ENCODE peak calls at places on chromosomes 16 and 17, in eight cellular contexts. E is activated CD8-positive, alpha-beta T cell treated with anti-CD3 and anti-CD28 coated beads, Interleukin-2, amount 10 ng/mL, durations not matched to agents 7 days and 5 days; R is NB4; K is stimulated activated CD4-positive, alpha-beta T cell treated with anti-CD3 and anti-CD28 coated beads, Interleukin-4, amount 100 ng/mL, for 48 hours; O is EL; C is fibroblast of mammary gland; N is NT2/D1; A is NCI-H460. B is an unnamed sample.

GRCh38 chr16:68508641-68509240 is 30.4 kb upstream of the ZFP90 start:
- DNase-seq in E (no peak), R (no peak), K (no peak), O (no peak), C (no peak), N (no peak), A (no peak), B (no peak)

GRCh38 chr17:63407741-63408330 is 38.3 kb downstream of the CYB561 start:
- DNase-seq in E (no peak), R (no peak), K (no peak), O (no peak), C (no peak), N (no peak), A (no peak), B (no peak)

GRCh38 chr17:49333806-49334205 is 28.2 kb downstream of the ZNF652 start:
- DNase-seq in E (no peak), R (peak; percentile 27), K (no peak), O (no peak), C (peak; percentile 26), N (no peak), A (no peak), B (no peak)

GRCh38 chr17:51046527-51047384 is 73.9 kb downstream of the SPAG9 start:
- DNase-seq in E (no peak), R (peak; percentile 28), K (no peak), O (peak; percentile 81), C (peak; percentile 92), N (peak; percentile 71), A (no peak), B (peak; percentile 97)

GRCh38 chr17:83152745-83153611 is 73.6 kb downstream of the METRNL start:
- DNase-seq in E (no peak), R (no peak), K (no peak), O (no peak), C (no peak), N (no peak), A (no peak), B (no peak)

GRCh38 chr16:1938316-1938715 is 4.7 kb downstream of the MSRB1 start:
- DNase-seq in E (no peak), R (peak; percentile 90), K (no peak), O (no peak), C (no peak), N (no peak), A (no peak), B (no peak)

GRCh38 chr16:66925322-66925840 is at the start of gene RRAD:
- DNase-seq in E (no peak), R (no peak), K (no peak), O (peak; percentile 41), C (no peak), N (no peak), A (no peak), B (no peak)

GRCh38 chr17:71656987-71657858 is 463.6 kb upstream of the SOX9 start:
- DNase-seq in E (no peak), R (peak; percentile 8), K (no peak), O (no peak), C (no peak), N (no peak), A (no peak), B (no peak)

GRCh38 chr16:86491643-86492030 is 18.7 kb upstream of the FOXF1 start:
- DNase-seq in E (no peak), R (no peak), K (no peak), O (no peak), C (no peak), N (no peak), A (no peak), B (no peak)

GRCh38 chr16:53073053-53073452 is 18.3 kb downstream of the CHD9 start:
- DNase-seq in E (no peak), R (no peak), K (no peak), O (no peak), C (no peak), N (no peak), A (no peak), B (no peak)

B was measured in NCI-H2227 treated with DMSO at 0.1 percent for 48 hours.